ENCODE peak calls at places on chromosomes 13 and 19, in seven cellular contexts. K, Z, V, O, F, X and H are unnamed samples.

GRCh38 chr13:105307776-105308175 is 1227.7 kb downstream of the EFNB2 start:
- DNase-seq in F (no peak), O (no peak), Z (no peak), K (no peak), X (no peak), V (no peak), H (no peak)

GRCh38 chr19:46902402-46902766 is 41.6 kb downstream of the ARHGAP35 start:
- DNase-seq in F (no peak), V (no peak), K (no peak), O (no peak), Z (peak; percentile 71), X (no peak), H (peak; percentile 92)

GRCh38 chr19:11979527-11979926 is 14.7 kb downstream of the ZNF763 start:
- DNase-seq in K (no peak), F (no peak), X (no peak), O (no peak), Z (no peak), V (no peak), H (no peak)

GRCh38 chr13:89034015-89034414 is 1362.8 kb downstream of the SLITRK5 start:
- DNase-seq in Z (no peak), F (no peak), O (no peak), K (no peak), X (no peak), V (no peak), H (no peak)

GRCh38 chr19:10214784-10215183 is 16.3 kb downstream of the S1PR2 start:
- DNase-seq in X (no peak), F (no peak), V (no peak), K (no peak), Z (no peak), O (no peak), H (peak; percentile 52)

GRCh38 chr13:28355822-28356371 is 139.0 kb downstream of the FLT1 start:
- DNase-seq in V (no peak), K (no peak), O (no peak), X (no peak), F (no peak), Z (no peak), H (no peak)

GRCh38 chr19:584240-585001 is 5.3 kb upstream of the HCN2 start:
- DNase-seq in O (peak; percentile 70), X (no peak), V (peak; percentile 95), Z (no peak), K (no peak), F (no peak), H (peak; percentile 40)

GRCh38 chr19:28289294-28290063 is 923.5 kb downstream of the UQCRFS1 start:
- DNase-seq in O (no peak), X (no peak), V (peak; percentile 18), Z (no peak), F (no peak), K (no peak), H (peak; percentile 21)

GRCh38 chr13:80783926-80784325 is 443.0 kb upstream of the SPRY2 start:
- DNase-seq in V (no peak), Z (no peak), O (no peak), X (no peak), F (no peak), K (no peak), H (no peak)

GRCh38 chr19:38634757-38635482 is 12.5 kb upstream of the ACTN4 start:
- DNase-seq in Z (no peak), V (peak; percentile 87), X (peak; percentile 32), F (no peak), O (peak; percentile 76), K (no peak), H (peak; percentile 59)

GRCh38 chr13:79936368-79937136 is 404.4 kb downstream of the SPRY2 start:
- DNase-seq in F (no peak), K (peak; percentile 3), V (peak; percentile 61), O (no peak), X (no peak), Z (no peak), H (no peak)

GRCh38 chr13:94550030-94550738 is 45.8 kb downstream of the TGDS start:
- DNase-seq in X (peak; percentile 4), V (no peak), O (no peak), Z (no peak), K (peak; percentile 21), F (no peak), H (no peak)

GRCh38 chr13:113489171-113489548 is 1.4 kb downstream of the DCUN1D2 start:
- DNase-seq in X (no peak), V (no peak), Z (no peak), F (no peak), K (peak; percentile 16), O (no peak), H (peak; percentile 44)

GRCh38 chr13:95039415-95039814 is 261.8 kb downstream of the ABCC4 start:
- DNase-seq in O (no peak), V (no peak), X (no peak), F (no peak), K (peak; percentile 6), Z (no peak), H (no peak)

GRCh38 chr13:23630349-23631093 is 60.3 kb downstream of the TNFRSF19 start:
- DNase-seq in K (peak; percentile 86), X (no peak), O (no peak), F (no peak), Z (no peak), V (peak; percentile 42), H (no peak)

GRCh38 chr13:39422845-39423565 is 180.0 kb downstream of the LHFPL6 start:
- DNase-seq in Z (no peak), O (no peak), V (no peak), K (no peak), X (no peak), F (no peak), H (no peak)

GRCh38 chr13:46666727-46667456 is 113.9 kb downstream of the LRCH1 start:
- DNase-seq in Z (no peak), X (no peak), F (peak; percentile 25), V (no peak), O (no peak), K (no peak), H (no peak)

DNA sequence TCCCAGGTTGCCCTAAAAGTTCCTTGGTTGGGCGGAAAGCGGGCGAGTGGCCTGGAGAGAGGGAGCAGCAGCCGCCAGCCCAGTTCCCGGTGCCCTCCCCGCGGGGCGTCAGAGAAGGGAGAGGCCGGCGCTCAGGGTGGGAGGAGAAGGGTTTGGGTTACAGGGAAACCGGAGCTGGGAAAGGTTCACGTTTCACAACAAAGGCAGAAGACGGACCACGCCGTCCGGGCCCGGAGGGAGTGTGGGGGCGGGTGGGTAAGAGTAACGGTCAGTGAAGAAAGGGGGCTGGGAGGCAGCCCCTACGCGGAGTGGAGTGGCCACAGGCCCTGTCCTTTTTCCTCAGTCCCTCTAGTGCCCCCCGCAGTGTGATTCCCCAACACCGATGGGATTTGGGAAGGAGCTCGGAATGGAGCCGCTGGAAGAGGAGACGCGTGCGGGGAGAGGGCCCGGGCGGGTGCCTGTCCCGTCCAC is 1.6 kb downstream of the SIX5 start:
- DNase-seq in V (no peak), Z (no peak), F (no peak), X (no peak), K (peak; percentile 78), O (peak; percentile 64), H (peak; percentile 87)
- TF ChIP-seq JUND in V (no peak), Z (no peak), F (no peak), X (no peak), K (no peak), O (no peak), H (no peak)

GRCh38 chr13:29743229-29743786 is 107.1 kb downstream of the UBL3 start:
- DNase-seq in K (no peak), F (no peak), V (peak; percentile 49), O (no peak), X (no peak), Z (no peak), H (peak; percentile 49)
- TF ChIP-seq JUND in K (no peak), F (no peak), V (no peak), O (no peak), X (no peak), Z (no peak), H (no peak)

DNA sequence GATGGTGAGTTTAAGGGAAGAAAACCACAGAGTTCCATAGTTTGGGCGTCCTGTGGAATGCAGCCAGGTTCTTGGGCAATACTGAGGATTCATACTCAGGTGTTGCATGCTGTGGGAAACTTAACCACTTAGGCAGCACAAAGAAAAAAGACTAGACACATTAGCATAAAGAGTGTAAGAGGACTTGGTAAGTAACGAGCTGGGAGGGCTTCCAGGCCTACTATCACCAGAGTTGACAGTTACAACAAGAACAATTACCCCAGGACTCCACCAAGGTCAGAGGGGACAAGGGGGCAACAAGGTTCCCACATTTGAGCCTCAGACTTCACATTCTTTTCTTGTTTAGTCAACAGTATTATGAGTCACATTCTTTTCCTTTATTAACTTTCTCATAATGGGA is 33.2 kb downstream of the KCTD12 start:
- DNase-seq in Z (no peak), V (no peak), O (no peak), F (no peak), K (no peak), X (no peak), H (no peak)
- TF ChIP-seq JUND in Z (no peak), V (no peak), O (no peak), F (no peak), K (no peak), X (no peak), H (no peak)

GRCh38 chr13:86185636-86186035 is 386.4 kb upstream of the SLITRK6 start:
- DNase-seq in K (no peak), F (no peak), Z (no peak), V (no peak), X (no peak), O (no peak), H (no peak)

GRCh38 chr13:86188170-86188569 is 389.0 kb upstream of the SLITRK6 start:
- DNase-seq in O (no peak), K (no peak), F (no peak), X (no peak), Z (no peak), V (no peak), H (no peak)

DNA sequence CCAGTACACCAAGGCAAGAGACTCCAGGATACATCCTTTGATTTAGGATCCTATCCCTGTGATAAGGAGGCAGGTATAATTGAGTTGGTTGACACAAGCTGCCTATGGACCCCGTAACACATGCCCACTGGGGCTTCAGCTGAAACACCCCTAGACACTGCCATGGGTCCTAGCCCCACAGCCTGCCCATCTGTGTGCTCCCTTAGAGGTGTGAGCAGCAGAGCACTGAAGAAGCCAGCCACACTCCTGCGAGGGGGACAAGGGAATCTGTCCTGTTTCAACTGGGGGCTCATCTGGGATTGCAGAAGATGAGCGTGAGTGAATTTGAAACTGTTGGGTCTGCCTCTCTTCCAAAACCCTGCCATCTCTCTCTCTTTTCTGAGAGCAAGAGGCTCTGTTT is 385.9 kb upstream of the SLITRK6 start:
- DNase-seq in V (no peak), Z (no peak), X (no peak), O (no peak), K (no peak), F (no peak), H (no peak)
- TF ChIP-seq JUND in V (no peak), Z (no peak), X (no peak), O (no peak), K (no peak), F (no peak), H (no peak)

DNA sequence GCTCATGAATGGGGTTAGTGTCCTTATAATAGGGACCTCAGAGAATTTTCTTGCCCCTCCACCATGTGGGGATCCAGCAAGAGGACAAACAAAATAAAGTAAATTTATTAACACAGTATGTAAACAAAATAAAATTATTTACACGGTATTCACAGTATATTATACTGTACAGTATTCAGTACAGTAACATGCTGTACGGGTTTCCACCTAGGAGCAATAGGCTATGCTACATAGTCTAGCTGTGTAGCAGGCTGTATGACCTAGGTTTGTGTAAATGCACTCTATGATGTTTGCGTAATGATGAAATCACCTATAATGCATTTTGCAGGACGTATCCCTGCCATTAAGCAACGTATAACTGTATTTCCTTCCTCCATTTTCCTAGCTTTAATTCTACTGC is 11.8 kb upstream of the DIAPH3 start:
- DNase-seq in V (no peak), O (no peak), Z (no peak), F (no peak), K (no peak), X (no peak), H (no peak)
- TF ChIP-seq JUND in V (no peak), O (no peak), Z (no peak), F (no peak), K (no peak), X (no peak), H (no peak)

GRCh38 chr19:18514800-18515682 is 6.8 kb downstream of the ELL start:
- DNase-seq in X (no peak), O (no peak), Z (no peak), F (no peak), V (no peak), K (peak; percentile 99), H (no peak)
- TF ChIP-seq JUND in X (no peak), O (no peak), Z (no peak), F (no peak), V (no peak), K (peak; percentile 93), H (no peak)